ENCODE peak calls at places on chromosomes 2 and 18, in nine cellular contexts. Z, Y, F, K, X, V, O, P and E are unnamed samples.
A peak's percentile ranks its signal among the peaks of the same experiment; 100 is the strongest.

GRCh38 chr2:36526216-36526615 is 71.8 kb downstream of the FEZ2 start:
- DNase-seq in Z (no peak), Y (no peak), F (no peak), K (no peak), X (no peak), V (no peak), O (no peak), P (no peak), E (no peak)

GRCh38 chr2:238380336-238380735 is 46.4 kb upstream of the ASB1 start:
- DNase-seq in Z (no peak), Y (no peak), F (no peak), K (no peak), X (no peak), V (no peak), O (no peak), P (no peak), E (no peak)

GRCh38 chr2:198326431-198326830 is 522.0 kb downstream of the PLCL1 start:
- DNase-seq in Z (no peak), Y (no peak), F (no peak), K (no peak), X (no peak), V (no peak), O (no peak), P (no peak), E (no peak)

GRCh38 chr2:215361876-215362561 is 50.2 kb downstream of the ATIC start:
- DNase-seq in Z (peak; percentile 31), Y (no peak), F (no peak), K (no peak), X (no peak), V (no peak), O (no peak), P (no peak), E (no peak)

GRCh38 chr2:66569974-66570373 is 135.0 kb downstream of the MEIS1 start:
- DNase-seq in Z (no peak), Y (no peak), F (no peak), K (no peak), X (no peak), V (no peak), O (no peak), P (no peak), E (no peak)

GRCh38 chr2:218223046-218223445 is 6.1 kb downstream of the ARPC2 start:
- DNase-seq in Z (peak; percentile 6), Y (peak; percentile 55), F (no peak), K (no peak), X (no peak), V (no peak), O (no peak), P (no peak), E (no peak)

GRCh38 chr18:58541789-58542425 is 87.0 kb downstream of the ALPK2 start:
- DNase-seq in Z (no peak), Y (peak; percentile 13), F (no peak), K (no peak), X (no peak), V (no peak), O (no peak), P (no peak), E (no peak)

GRCh38 chr2:99488999-99489757 is 639 bp downstream of the REV1 start:
- DNase-seq in Z (peak; percentile 77), Y (peak; percentile 61), F (peak; percentile 67), K (peak; percentile 35), X (no peak), V (peak; percentile 78), O (peak; percentile 76), P (peak; percentile 84), E (peak; percentile 87)

GRCh38 chr18:34801769-34802168 is 91.7 kb downstream of the DTNA start:
- DNase-seq in Z (no peak), Y (no peak), F (no peak), K (no peak), X (no peak), V (no peak), O (no peak), P (no peak), E (no peak)

GRCh38 chr2:159613515-159614336 is 2.6 kb downstream of the BAZ2B start:
- DNase-seq in Z (peak; percentile 52), Y (peak; percentile 72), F (no peak), K (no peak), X (no peak), V (no peak), O (no peak), P (no peak), E (no peak)

GRCh38 chr2:238948765-238949641 is 101.1 kb downstream of the TWIST2 start:
- DNase-seq in Z (no peak), Y (no peak), F (no peak), K (peak; percentile 1), X (peak; percentile 62), V (no peak), O (peak; percentile 20), P (peak; percentile 55), E (no peak)

GRCh38 chr2:26616864-26617135 is 24.4 kb downstream of the CIB4 start:
- DNase-seq in Z (no peak), Y (no peak), F (no peak), K (no peak), X (no peak), V (no peak), O (no peak), P (no peak), E (no peak)

GRCh38 chr2:168404764-168405163 is 51.3 kb upstream of the CERS6 start:
- DNase-seq in Z (no peak), Y (no peak), F (peak; percentile 14), K (no peak), X (no peak), V (peak; percentile 47), O (no peak), P (no peak), E (no peak)

GRCh38 chr2:143503280-143503679 is 374.1 kb downstream of the ARHGAP15 start:
- DNase-seq in Z (no peak), Y (no peak), F (no peak), K (no peak), X (no peak), V (no peak), O (no peak), P (no peak), E (no peak)

GRCh38 chr2:134491796-134492441 is 226.9 kb downstream of the TMEM163 start:
- DNase-seq in Z (no peak), Y (no peak), F (no peak), K (no peak), X (no peak), V (peak; percentile 65), O (no peak), P (no peak), E (peak; percentile 46)

GRCh38 chr18:27073404-27073830 is 111.7 kb downstream of the CHST9 start:
- DNase-seq in Z (no peak), Y (no peak), F (no peak), K (no peak), X (no peak), V (no peak), O (no peak), P (no peak), E (no peak)

GRCh38 chr2:173759959-173760358 is 205.2 kb downstream of the SP3 start:
- DNase-seq in Z (no peak), Y (no peak), F (no peak), K (no peak), X (no peak), V (no peak), O (no peak), P (no peak), E (no peak)

GRCh38 chr2:158716091-158716815 is 78.9 kb upstream of the DAPL1 start:
- DNase-seq in Z (no peak), Y (peak; percentile 98), F (no peak), K (no peak), X (peak; percentile 65), V (peak; percentile 12), O (peak; percentile 78), P (no peak), E (peak; percentile 66)

GRCh38 chr2:227031379-227031778 is 132.6 kb downstream of the COL4A4 start:
- DNase-seq in Z (no peak), Y (no peak), F (no peak), K (no peak), X (no peak), V (no peak), O (no peak), P (no peak), E (no peak)

GRCh38 chr18:23437357-23438045 is 15.6 kb upstream of the RIOK3 start:
- DNase-seq in Z (peak; percentile 92), Y (peak; percentile 71), F (peak; percentile 86), K (peak; percentile 67), X (no peak), V (peak; percentile 87), O (peak; percentile 85), P (peak; percentile 90), E (peak; percentile 88)
- TF ChIP-seq POLR2A in Z (peak; percentile 85), Y (peak; percentile 67), F (no peak), K (no peak), X (no peak), V (no peak), O (no peak), P (no peak), E (no peak)

GRCh38 chr18:65791753-65792152 is 40.9 kb downstream of the CDH7 start:
- DNase-seq in Z (no peak), Y (no peak), F (no peak), K (no peak), X (no peak), V (no peak), O (no peak), P (no peak), E (no peak)
- TF ChIP-seq CTCF in Z (no peak), Y (no peak), F (no peak), K (no peak), X (no peak), V (no peak), O (no peak), P (no peak), E (no peak)

DNA sequence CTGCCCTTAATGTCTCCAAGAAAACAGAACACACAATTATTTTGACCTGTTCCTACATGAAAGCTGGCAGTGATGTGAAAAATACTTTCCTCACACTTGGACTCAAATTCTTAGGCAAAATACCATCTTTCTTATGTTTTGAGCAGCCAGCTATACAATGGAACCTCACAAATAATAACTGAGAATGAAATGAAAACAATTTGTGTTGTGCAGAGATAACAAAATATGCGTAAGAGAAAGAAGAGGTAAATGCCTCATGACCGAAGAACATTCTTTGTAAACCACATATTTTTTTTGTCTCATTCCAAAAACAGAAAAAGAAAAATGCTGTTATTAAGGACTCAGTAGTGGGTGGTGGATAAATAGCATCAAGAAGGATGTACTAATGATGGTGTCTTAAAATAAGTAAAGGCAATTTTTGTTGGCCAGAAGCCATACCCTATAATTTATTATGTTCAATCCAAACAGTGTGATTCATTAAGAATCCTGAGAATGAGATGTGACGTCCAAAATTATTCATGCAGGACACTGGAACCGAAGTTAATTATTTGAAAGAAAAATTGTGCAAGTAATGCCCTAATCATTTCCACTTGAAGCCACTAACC is 193.0 kb upstream of the NETO1 start:
- DNase-seq in Z (no peak), Y (no peak), F (no peak), K (no peak), X (no peak), V (no peak), O (no peak), P (no peak), E (no peak)
- H3K9me3 ChIP-seq in Z (no peaks in the 10 kb centered on the region), Y (peaks cover 6% of the 10 kb centered on the region), F (no peaks in the 10 kb centered on the region), K (no peaks in the 10 kb centered on the region), X (no peaks in the 10 kb centered on the region), V (no peaks in the 10 kb centered on the region), O (no peaks in the 10 kb centered on the region), P (no peaks in the 10 kb centered on the region), E (no peaks in the 10 kb centered on the region)

GRCh38 chr2:63840081-63840784 is 1.5 kb upstream of the UGP2 start:
- DNase-seq in Z (no peak), Y (no peak), F (no peak), K (no peak), X (no peak), V (peak; percentile 36), O (no peak), P (no peak), E (no peak)
- TF ChIP-seq POLR2A in Z (no peak), Y (no peak), F (no peak), K (no peak), X (no peak), V (no peak), O (no peak), P (no peak), E (no peak)

GRCh38 chr18:48348739-48349138 is 60.4 kb downstream of the ZBTB7C start:
- DNase-seq in Z (no peak), Y (no peak), F (no peak), K (no peak), X (no peak), V (no peak), O (no peak), P (no peak), E (peak; percentile 74)
- TF ChIP-seq CTCF in Z (no peak), Y (no peak), F (no peak), K (no peak), X (no peak), V (no peak), O (no peak), P (no peak), E (no peak)